ENCODE peak calls at places on chromosome 21, in six cellular contexts. F is A549, U is Peyer's patch, T is IMR-90, B is transverse colon, N is HepG2. X is an unnamed sample.

GRCh38 chr21:20943476-20944085 is 54.6 kb upstream of the NCAM2 start:
- DNase-seq in N (no peak), U (no peak), T (no peak), F (no peak), B (no peak), X (no peak)

GRCh38 chr21:20999567-21000169 is 1.5 kb downstream of the NCAM2 start:
- DNase-seq in N (peak), U (no peak), B (peak), T (peak), F (peak), X (no peak)

GRCh38 chr21:33219961-33220360 is 9.8 kb upstream of the IFNAR2 start:
- DNase-seq in N (no peak), T (no peak), B (no peak), F (no peak), U (no peak), X (no peak)

GRCh38 chr21:42574234-42575027 is 60.8 kb downstream of the SLC37A1 start:
- DNase-seq in U (peak), B (peak), T (peak), F (no peak), N (peak), X (no peak)

GRCh38 chr21:35226302-35226701 is 177.2 kb upstream of the RUNX1 start:
- DNase-seq in N (peak), B (no peak), T (peak), U (no peak), F (no peak), X (peak)

GRCh38 chr21:31530364-31530763 is 129.1 kb upstream of the SOD1 start:
- DNase-seq in U (no peak), B (no peak), T (no peak), F (no peak), N (no peak), X (no peak)

GRCh38 chr21:29943885-29944284 is 4.1 kb upstream of the GRIK1 start:
- DNase-seq in F (no peak), T (no peak), B (no peak), U (no peak), N (no peak), X (no peak)

GRCh38 chr21:35467536-35467935 is 418.4 kb upstream of the RUNX1 start:
- DNase-seq in F (no peak), U (no peak), B (no peak), N (no peak), T (peak), X (no peak)

GRCh38 chr21:16842716-16843115 is 670.1 kb upstream of the CXADR start:
- DNase-seq in B (no peak), F (no peak), U (no peak), T (peak), N (no peak), X (no peak)

GRCh38 chr21:23218667-23219066 is 2220.5 kb downstream of the NCAM2 start:
- DNase-seq in U (no peak), B (no peak), T (no peak), N (no peak), F (no peak), X (no peak)

GRCh38 chr21:29849735-29850176 is 90.0 kb downstream of the GRIK1 start:
- DNase-seq in T (peak), F (peak), N (peak), U (no peak), B (peak), X (no peak)

GRCh38 chr21:29789393-29789792 is 150.4 kb downstream of the GRIK1 start:
- DNase-seq in B (no peak), U (no peak), F (no peak), N (no peak), T (no peak), X (no peak)

GRCh38 chr21:34715518-34715917 is 46.7 kb downstream of the CLIC6 start:
- DNase-seq in T (no peak), N (no peak), U (no peak), F (no peak), B (no peak), X (no peak)

GRCh38 chr21:22468893-22469292 is 1470.7 kb downstream of the NCAM2 start:
- DNase-seq in N (no peak), T (no peak), B (no peak), U (no peak), F (no peak), X (no peak)

GRCh38 chr21:28521932-28522826 is 470.5 kb downstream of the LTN1 start:
- DNase-seq in N (no peak), U (no peak), F (no peak), T (peak), B (no peak), X (no peak)

GRCh38 chr21:28160378-28160777 is 832.3 kb downstream of the LTN1 start:
- DNase-seq in B (no peak), F (no peak), N (no peak), U (no peak), T (no peak), X (no peak)

GRCh38 chr21:31693222-31693621 is 33.7 kb downstream of the SOD1 start:
- DNase-seq in N (no peak), U (no peak), T (no peak), F (no peak), B (no peak), X (no peak)

GRCh38 chr21:31558839-31559367 is 100.6 kb upstream of the SOD1 start:
- DNase-seq in U (peak), B (peak), T (peak), N (no peak), F (peak), X (peak)

GRCh38 chr21:42145569-42146250 is 73.2 kb upstream of the ABCG1 start:
- DNase-seq in T (peak), U (peak), B (peak), F (peak), N (peak), X (peak)

DNA sequence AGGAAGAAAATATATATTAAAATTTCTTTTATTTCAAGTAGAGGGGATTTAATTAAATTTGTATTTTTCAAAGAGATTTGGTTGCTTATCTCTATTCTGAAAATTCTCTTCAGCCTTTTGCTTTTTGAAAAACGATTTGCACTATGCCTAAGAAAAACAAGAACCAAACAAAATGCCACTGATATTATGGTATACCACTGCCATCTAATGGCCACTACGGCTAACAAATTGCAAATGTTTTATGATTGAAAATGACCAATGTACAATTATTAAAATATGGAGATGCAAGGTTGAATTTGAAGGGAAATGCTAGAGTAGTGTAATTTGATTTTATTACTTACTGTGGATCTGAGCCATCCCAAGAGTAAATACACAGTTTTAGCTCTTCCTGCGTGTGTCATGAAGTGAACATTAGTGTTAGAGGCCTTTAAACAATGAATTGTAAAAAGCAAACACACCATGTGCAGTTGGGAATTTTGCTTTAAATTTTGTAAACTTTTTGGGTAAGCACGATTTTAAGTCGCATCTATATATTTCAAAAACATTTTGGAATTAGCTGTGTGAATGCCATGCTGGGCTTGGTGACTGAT is 137.4 kb upstream of the USP25 start:
- DNase-seq in F (peak), U (no peak), B (no peak), T (peak), N (peak), X (no peak)
- H3K27ac ChIP-seq in F (no peak), U (no peak), B (no peak), T (no peak), N (no peak), X (no peak)

GRCh38 chr21:36965720-36966065 is 776 bp downstream of the HLCS start:
- DNase-seq in F (no peak), U (no peak), B (no peak), T (no peak), N (no peak), X (no peak)

GRCh38 chr21:36966846-36967657 is 583 bp upstream of the HLCS start:
- DNase-seq in U (peak), T (no peak), B (no peak), F (no peak), N (no peak), X (no peak)

GRCh38 chr21:36966066-36966845 is at the start of gene HLCS:
- DNase-seq in B (peak), U (peak), N (peak), F (peak), T (peak), X (peak)

GRCh38 chr21:36964398-36964797 is 2.1 kb downstream of the HLCS start:
- DNase-seq in T (no peak), N (no peak), B (no peak), F (no peak), U (no peak), X (no peak)

GRCh38 chr21:36964832-36965719 is 1.4 kb downstream of the HLCS start:
- DNase-seq in N (no peak), F (no peak), B (no peak), T (no peak), U (no peak), X (no peak)
- TF ChIP-seq POLR2A in N (no peak), F (no peak), B (no peak), T (no peak), U (no peak), X (no peak)

GRCh38 chr21:25175938-25176337 is 431.3 kb downstream of the MRPL39 start:
- DNase-seq in F (no peak), N (no peak), U (no peak), T (no peak), B (no peak), X (no peak)

GRCh38 chr21:25171438-25171837 is 435.8 kb downstream of the MRPL39 start:
- DNase-seq in T (peak), U (no peak), F (no peak), N (no peak), B (no peak), X (no peak)

GRCh38 chr21:25169370-25169769 is 437.9 kb downstream of the MRPL39 start:
- DNase-seq in T (no peak), N (no peak), F (no peak), B (no peak), U (no peak), X (no peak)

DNA sequence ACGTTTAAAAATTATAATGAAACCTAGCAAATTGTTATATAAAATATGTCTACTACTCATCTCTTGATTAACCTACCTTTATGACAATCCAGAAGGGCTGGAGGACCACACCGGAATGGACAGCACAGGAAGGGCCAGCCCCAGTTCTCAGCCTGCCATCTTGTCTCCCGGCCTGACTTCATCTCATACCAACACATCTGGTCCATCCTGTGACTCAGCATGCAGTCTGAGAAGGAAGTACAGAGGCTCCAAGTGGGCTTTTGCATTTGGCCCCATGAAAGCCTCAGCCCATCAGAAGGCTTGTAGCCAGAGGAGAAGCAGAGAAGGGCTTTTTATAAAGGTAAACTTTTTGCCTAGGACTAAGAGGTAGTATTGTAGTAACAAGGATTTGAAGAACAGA is 436.6 kb downstream of the MRPL39 start:
- DNase-seq in U (no peak), N (no peak), T (no peak), F (no peak), B (no peak), X (no peak)
- H3K27ac ChIP-seq in U (no peak), N (no peak), T (no peak), F (no peak), B (no peak), X (no peak)

GRCh38 chr21:45542242-45542666 is at the start of gene SLC19A1:
- DNase-seq in T (peak), N (no peak), F (peak), B (peak), U (peak), X (peak)

GRCh38 chr21:45540601-45540970 is 1.7 kb downstream of the SLC19A1 start:
- DNase-seq in T (no peak), N (no peak), F (no peak), U (no peak), B (no peak), X (no peak)

GRCh38 chr21:45539796-45540600 is 2.2 kb downstream of the SLC19A1 start:
- DNase-seq in T (no peak), N (no peak), F (no peak), U (no peak), B (no peak), X (peak)

GRCh38 chr21:45542667-45543370 is 579 bp upstream of the SLC19A1 start:
- DNase-seq in B (no peak), N (no peak), T (no peak), F (no peak), U (no peak), X (peak)

DNA sequence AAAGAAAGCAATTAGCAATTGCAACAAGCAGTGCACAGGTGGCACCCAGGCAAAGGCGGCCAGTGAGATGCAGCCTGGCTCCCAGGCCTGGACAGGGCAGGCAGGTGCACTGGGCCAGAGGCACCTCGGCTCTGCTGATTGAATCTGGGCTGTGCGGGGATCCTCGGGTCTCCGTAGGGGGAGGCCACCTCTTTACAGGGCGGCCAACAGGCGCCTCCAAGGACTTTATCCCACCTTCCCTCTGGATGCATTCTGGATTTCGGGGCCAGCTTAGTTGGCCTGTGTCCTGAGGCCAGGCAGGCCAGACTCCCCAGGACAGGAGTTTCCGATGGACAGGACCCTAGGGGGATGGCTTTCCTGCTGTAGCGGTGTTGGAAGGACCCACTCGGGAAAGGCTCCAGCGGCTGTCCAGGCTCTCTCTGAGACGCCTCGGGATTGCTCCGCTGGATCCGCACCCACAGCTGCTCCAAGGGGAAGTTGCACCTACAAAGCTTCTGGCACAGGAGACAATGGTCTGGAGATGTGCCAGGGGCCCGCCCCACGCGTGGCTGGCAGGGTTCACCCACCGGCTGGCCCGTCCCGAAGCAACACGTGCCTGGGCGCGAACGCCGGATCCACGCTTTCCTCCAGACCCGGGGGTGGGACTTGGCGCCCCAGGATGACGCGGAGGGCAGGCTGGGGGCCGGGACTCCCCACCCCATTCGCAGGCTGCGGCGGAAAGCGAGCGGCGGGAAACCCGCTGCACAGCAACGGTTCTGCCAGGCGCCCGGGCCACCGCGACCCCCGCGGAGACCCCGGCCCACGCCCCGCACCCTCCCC is 810 bp downstream of the SLC19A1 start:
- DNase-seq in B (peak), F (peak), U (peak), N (no peak), T (peak), X (peak)
- TF ChIP-seq POLR2A in B (no peak), F (peak), U (peak), N (no peak), T (no peak), X (no peak)

GRCh38 chr21:38920631-38921398 is 115.1 kb downstream of the ETS2 start:
- DNase-seq in U (no peak), T (peak), B (no peak), N (no peak), F (peak), X (no peak)
- H3K27ac ChIP-seq in U (peak), T (peak), B (peak), N (no peak), F (peak), X (no peak)

GRCh38 chr21:43985690-43986251 is 26.3 kb upstream of the TRAPPC10 start:
- DNase-seq in U (no peak), F (no peak), B (no peak), N (no peak), T (no peak), X (no peak)

GRCh38 chr21:43986544-43987451 is 25.3 kb upstream of the TRAPPC10 start:
- DNase-seq in F (no peak), T (no peak), B (no peak), N (no peak), U (no peak), X (no peak)

GRCh38 chr21:43983860-43984420 is 28.2 kb upstream of the TRAPPC10 start:
- DNase-seq in B (no peak), N (no peak), F (no peak), U (no peak), T (no peak), X (no peak)

GRCh38 chr21:43983390-43983789 is 28.7 kb upstream of the TRAPPC10 start:
- DNase-seq in U (no peak), N (no peak), B (no peak), F (no peak), T (no peak), X (no peak)

GRCh38 chr21:43984905-43985689 is 27.0 kb upstream of the TRAPPC10 start:
- DNase-seq in N (no peak), T (peak), F (no peak), U (no peak), B (no peak), X (no peak)
- TF ChIP-seq POLR2A in N (peak), T (no peak), F (no peak), U (no peak), B (no peak), X (no peak)

DNA sequence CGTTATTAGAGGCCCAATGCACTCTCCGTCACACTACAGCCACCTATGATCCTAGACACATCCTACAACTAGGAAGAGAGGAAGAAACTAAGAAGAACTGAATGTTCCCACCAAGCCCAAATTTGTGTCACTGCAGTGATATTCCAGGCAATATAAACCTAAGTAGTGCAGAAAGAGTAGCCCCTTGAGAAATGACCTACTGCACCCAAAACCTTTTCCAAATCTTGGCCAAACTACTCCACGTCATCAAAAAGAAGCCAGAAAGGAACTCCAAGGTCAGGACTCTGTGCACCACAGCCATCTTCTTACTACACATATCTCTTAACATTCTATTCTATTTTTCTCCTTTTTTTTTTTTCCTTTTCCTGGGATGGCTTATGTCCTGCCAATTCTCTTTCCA is 60.2 kb downstream of the ADAMTS1 start:
- DNase-seq in N (no peak), F (no peak), B (no peak), U (no peak), T (no peak), X (no peak)
- H3K27ac ChIP-seq in N (no peak), F (no peak), B (peak), U (peak), T (no peak), X (no peak)

DNA sequence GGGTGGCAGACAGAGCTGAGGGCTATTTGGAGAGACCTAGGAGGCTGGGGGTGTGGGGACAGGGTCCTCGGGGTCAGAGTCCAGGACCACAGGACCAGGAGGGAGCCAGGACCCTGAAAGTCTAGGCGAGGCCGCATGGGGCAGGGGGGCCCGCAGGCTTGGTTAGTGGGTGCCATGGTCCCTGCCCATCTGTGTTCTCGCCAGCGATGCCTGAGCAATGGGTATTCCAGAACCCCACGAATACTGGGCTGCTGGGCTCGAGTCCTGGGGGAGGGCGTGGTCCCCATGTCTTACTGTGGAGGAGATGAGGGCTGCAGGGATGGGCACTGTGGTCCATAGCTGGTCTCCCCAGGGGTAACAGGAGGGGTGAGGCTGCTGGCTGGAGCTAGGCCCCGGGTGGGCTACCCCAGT is 2.0 kb downstream of the KRTAP10-6 start:
- DNase-seq in T (no peak), N (no peak), U (no peak), F (no peak), B (no peak), X (no peak)
- TF ChIP-seq POLR2A in T (no peak), N (no peak), U (no peak), F (no peak), B (no peak), X (no peak)

GRCh38 chr21:44092201-44092600 is 15.0 kb upstream of the PWP2 start:
- DNase-seq in T (no peak), F (no peak), U (peak), N (no peak), B (no peak), X (no peak)

GRCh38 chr21:44089001-44089911 is 17.9 kb upstream of the PWP2 start:
- DNase-seq in F (no peak), T (no peak), U (peak), B (peak), N (no peak), X (no peak)

GRCh38 chr21:44088401-44088780 is 18.8 kb upstream of the PWP2 start:
- DNase-seq in T (no peak), B (peak), N (no peak), F (no peak), U (no peak), X (no peak)

GRCh38 chr21:44087426-44088400 is 19.5 kb upstream of the PWP2 start:
- DNase-seq in T (no peak), U (peak), N (no peak), F (no peak), B (no peak), X (no peak)

GRCh38 chr21:44090332-44090731 is 16.9 kb upstream of the PWP2 start:
- DNase-seq in F (no peak), B (peak), N (no peak), U (peak), T (no peak), X (no peak)
- H3K27ac ChIP-seq in F (no peak), B (peak), N (no peak), U (peak), T (no peak), X (no peak)

GRCh38 chr21:41024341-41025056 is 143.5 kb upstream of the BACE2 start:
- DNase-seq in N (no peak), T (no peak), B (no peak), U (no peak), F (no peak), X (no peak)

GRCh38 chr21:41029573-41029972 is 138.4 kb upstream of the BACE2 start:
- DNase-seq in F (no peak), B (no peak), T (no peak), U (no peak), N (no peak), X (no peak)

GRCh38 chr21:41025057-41025390 is 142.9 kb upstream of the BACE2 start:
- DNase-seq in N (no peak), T (no peak), U (no peak), F (no peak), B (no peak), X (no peak)

GRCh38 chr21:41023936-41024335 is 144.0 kb upstream of the BACE2 start:
- DNase-seq in B (no peak), N (no peak), U (no peak), F (no peak), T (no peak), X (no peak)
- TF ChIP-seq POLR2A in B (no peak), N (no peak), U (no peak), F (no peak), T (no peak), X (no peak)

X was measured in right lobe of liver.